ENCODE peak calls at places on chromosome 1, in five cellular contexts. P is upper lobe of left lung, C is cardiac septum, B is activated T-cell treated with anti-CD3 and anti-CD28 coated beads for 1 hour, Q is HCT116. A is an unnamed sample.

GRCh38 chr1:231872461-231872910 is 245.9 kb downstream of the DISC1 start:
- DNase-seq in P (no peak), C (no peak), B (no peak), Q (no peak), A (no peak)

GRCh38 chr1:225711236-225711937 is 58.5 kb upstream of the ENAH start:
- DNase-seq in P (no peak), C (no peak), B (no peak), Q (no peak), A (no peak)

GRCh38 chr1:157369808-157370521 is 182.3 kb downstream of the FCRL5 start:
- DNase-seq in P (no peak), C (no peak), B (peak), Q (peak), A (peak)

GRCh38 chr1:86704972-86705632 is 726 bp downstream of the SH3GLB1 start:
- DNase-seq in P (no peak), C (peak), B (peak), Q (peak), A (peak)

GRCh38 chr1:214581785-214582184 is 21.2 kb upstream of the CENPF start:
- DNase-seq in P (no peak), C (no peak), B (no peak), Q (peak), A (no peak)

GRCh38 chr1:236978740-236979139 is 25.5 kb downstream of the MT1HL1 start:
- DNase-seq in P (peak), C (no peak), B (no peak), Q (no peak), A (no peak)

GRCh38 chr1:179305450-179305849 is 11.9 kb downstream of the SOAT1 start:
- DNase-seq in P (no peak), C (no peak), B (no peak), Q (no peak), A (no peak)

GRCh38 chr1:975896-976683 is 5.8 kb downstream of the PERM1 start:
- DNase-seq in P (peak), C (no peak), B (peak), Q (peak), A (no peak)

A was measured in effector CD4-positive, alpha-beta T cell.